ENCODE peak calls at places on chromosome 5, in four cellular contexts. C is cardiac muscle cell, E is A549, B is nephron progenitor cell. R is an unnamed sample.

GRCh38 chr5:141564216-141564692 is 54.5 kb downstream of the DIAPH1 start:
- DNase-seq in B (peak; percentile 54), E (peak; percentile 50), C (peak; percentile 92), R (peak; percentile 66)

GRCh38 chr5:54610197-54610898 is 92.8 kb downstream of the SNX18 start:
- DNase-seq in E (no peak), B (no peak), C (no peak), R (no peak)

GRCh38 chr5:135641329-135642178 is 62.8 kb upstream of the CXCL14 start:
- DNase-seq in C (no peak), E (no peak), B (no peak), R (no peak)

GRCh38 chr5:159097461-159098284 is 2.0 kb downstream of the EBF1 start:
- DNase-seq in C (no peak), E (no peak), B (peak; percentile 55), R (no peak)

GRCh38 chr5:24389968-24390367 is 254.8 kb downstream of the CDH10 start:
- DNase-seq in C (no peak), B (no peak), E (no peak), R (no peak)

GRCh38 chr5:115246361-115246991 is 16.2 kb downstream of the PGGT1B start:
- DNase-seq in C (peak; percentile 50), E (peak; percentile 33), B (no peak), R (no peak)

GRCh38 chr5:92758552-92758951 is 822.5 kb downstream of the NR2F1-AS1 start:
- DNase-seq in B (no peak), C (no peak), E (peak; percentile 14), R (no peak)

GRCh38 chr5:113245427-113246052 is 189.2 kb downstream of the TSSK1B start:
- DNase-seq in E (no peak), C (no peak), B (no peak), R (no peak)

GRCh38 chr5:171485668-171486067 is 66.2 kb downstream of the FGF18 start:
- DNase-seq in E (no peak), C (no peak), B (no peak), R (no peak)

GRCh38 chr5:73591698-73592501 is 26.4 kb downstream of the UTP15 start:
- DNase-seq in B (no peak), C (no peak), E (no peak), R (no peak)

GRCh38 chr5:29894668-29895067 is 1298.8 kb upstream of the CDH6 start:
- DNase-seq in C (no peak), B (no peak), E (no peak), R (no peak)

GRCh38 chr5:35826056-35826455 is 30.6 kb upstream of the IL7R start:
- DNase-seq in C (no peak), E (no peak), B (no peak), R (no peak)

GRCh38 chr5:151772868-151773561 is 1.3 kb downstream of the G3BP1 start:
- DNase-seq in E (no peak), B (no peak), C (no peak), R (no peak)

GRCh38 chr5:157714480-157714879 is 16.7 kb upstream of the THG1L start:
- DNase-seq in C (no peak), B (no peak), E (no peak), R (no peak)

GRCh38 chr5:149439899-149440655 is 61.0 kb upstream of the IL17B start:
- DNase-seq in C (no peak), E (peak; percentile 96), B (no peak), R (no peak)

GRCh38 chr5:121969660-121970295 is 8.0 kb downstream of the SRFBP1 start:
- DNase-seq in C (no peak), E (no peak), B (no peak), R (no peak)

GRCh38 chr5:99543841-99544240 is 615.0 kb upstream of the CHD1 start:
- DNase-seq in C (no peak), E (no peak), B (no peak), R (no peak)

GRCh38 chr5:14325369-14325768 is 182.2 kb downstream of the TRIO start:
- DNase-seq in E (no peak), C (no peak), B (no peak), R (no peak)

GRCh38 chr5:74616236-74617146 is 24.0 kb downstream of the ENC1 start:
- DNase-seq in B (peak; percentile 32), C (peak; percentile 35), E (no peak), R (no peak)

GRCh38 chr5:166582416-166582815 is 1709.0 kb upstream of the WWC1 start:
- DNase-seq in B (no peak), C (no peak), E (no peak), R (no peak)

GRCh38 chr5:32504923-32505596 is 60.5 kb upstream of the ZFR start:
- DNase-seq in B (peak; percentile 70), E (no peak), C (peak; percentile 58), R (no peak)

GRCh38 chr5:83516962-83517750 is 45.6 kb downstream of the VCAN start:
- DNase-seq in C (no peak), B (no peak), E (no peak), R (no peak)

GRCh38 chr5:179732918-179733763 is 519 bp downstream of the MAML1 start:
- DNase-seq in B (peak; percentile 55), C (peak; percentile 65), E (peak; percentile 30), R (peak; percentile 22)

GRCh38 chr5:54024466-54024865 is 285.9 kb downstream of the ARL15 start:
- DNase-seq in E (no peak), B (no peak), C (no peak), R (no peak)

GRCh38 chr5:55319481-55319880 is 11.7 kb downstream of the MTREX start:
- DNase-seq in B (no peak), C (no peak), E (no peak), R (no peak)

GRCh38 chr5:126651013-126651577 is 50.3 kb downstream of the PHAX start:
- DNase-seq in E (no peak), B (no peak), C (no peak), R (no peak)

GRCh38 chr5:172543484-172544298 is 89.4 kb upstream of the SH3PXD2B start:
- DNase-seq in C (no peak), B (no peak), E (no peak), R (no peak)

GRCh38 chr5:62695274-62695673 is 116.7 kb downstream of the LRRC70 start:
- DNase-seq in B (no peak), C (no peak), E (no peak), R (no peak)

GRCh38 chr5:111135406-111135805 is 43.3 kb downstream of the WDR36 start:
- DNase-seq in C (no peak), E (no peak), B (no peak), R (peak; percentile 14)

GRCh38 chr5:79831381-79831780 is 141.7 kb downstream of the CMYA5 start:
- DNase-seq in E (no peak), B (no peak), C (no peak), R (no peak)

GRCh38 chr5:79831910-79832309 is 142.3 kb downstream of the CMYA5 start:
- DNase-seq in B (no peak), C (no peak), E (no peak), R (no peak)

GRCh38 chr5:79827159-79827562 is 137.5 kb downstream of the CMYA5 start:
- DNase-seq in B (no peak), C (no peak), E (no peak), R (no peak)

GRCh38 chr5:79825802-79826201 is 136.2 kb downstream of the CMYA5 start:
- DNase-seq in B (no peak), C (no peak), E (no peak), R (no peak)

GRCh38 chr5:79829260-79829659 is 139.6 kb downstream of the CMYA5 start:
- DNase-seq in C (peak; percentile 38), E (peak; percentile 17), B (peak; percentile 29), R (peak; percentile 26)
- TF ChIP-seq CTCF in C (peak; percentile 39), E (no peak), B (peak; percentile 53), R (peak; percentile 53)

GRCh38 chr5:123174916-123175481 is 86.0 kb downstream of the PRDM6 start:
- DNase-seq in B (no peak), C (no peak), E (no peak), R (no peak)
- TF ChIP-seq CTCF in B (no peak), C (no peak), E (no peak), R (no peak)

DNA sequence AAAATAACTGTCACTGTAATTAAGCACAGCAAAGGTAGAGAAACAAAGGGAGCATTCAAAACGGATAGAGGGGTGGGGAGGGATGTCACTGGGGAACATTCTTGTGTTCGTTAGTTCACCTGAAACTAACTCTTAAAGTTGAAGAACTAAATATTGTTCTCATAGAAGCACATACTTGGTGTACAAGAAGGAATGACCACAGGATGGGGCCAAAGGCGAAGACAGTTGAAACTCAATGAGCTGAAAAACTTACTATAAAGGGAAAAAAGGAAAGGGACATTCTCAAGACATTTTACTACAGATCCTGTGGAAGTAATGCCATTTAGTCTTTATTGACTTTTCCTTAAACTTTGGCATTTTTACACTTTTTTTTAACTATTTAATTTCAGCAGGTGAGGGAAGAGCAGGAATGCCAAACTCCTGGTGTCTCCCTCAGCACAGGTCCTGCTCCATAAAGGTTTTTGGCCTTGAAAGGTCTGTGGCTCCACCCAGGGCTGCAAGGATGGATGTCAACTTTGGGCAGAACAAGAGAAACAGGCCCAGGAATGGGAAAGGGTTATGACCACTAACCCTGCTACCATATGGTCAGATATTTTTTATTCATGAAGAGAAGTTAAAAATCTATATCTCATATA is 197.6 kb upstream of the RASA1 start:
- DNase-seq in C (peak; percentile 14), B (no peak), E (no peak), R (no peak)
- TF ChIP-seq CTCF in C (peak; percentile 63), B (peak; percentile 7), E (peak; percentile 46), R (no peak)

GRCh38 chr5:39759696-39760095 is 334.9 kb upstream of the DAB2 start:
- DNase-seq in C (no peak), B (no peak), E (no peak), R (no peak)
- TF ChIP-seq CTCF in C (no peak), B (no peak), E (no peak), R (no peak)

GRCh38 chr5:136808756-136809155 is 443.4 kb upstream of the TRPC7 start:
- DNase-seq in E (no peak), C (no peak), B (no peak), R (no peak)

GRCh38 chr5:136810198-136810823 is 445.0 kb upstream of the TRPC7 start:
- DNase-seq in E (no peak), C (no peak), B (no peak), R (no peak)

GRCh38 chr5:136802382-136802781 is 437.0 kb upstream of the TRPC7 start:
- DNase-seq in C (peak; percentile 5), B (no peak), E (peak; percentile 5), R (no peak)

GRCh38 chr5:136809382-136809781 is 444.0 kb upstream of the TRPC7 start:
- DNase-seq in C (no peak), B (no peak), E (no peak), R (no peak)

DNA sequence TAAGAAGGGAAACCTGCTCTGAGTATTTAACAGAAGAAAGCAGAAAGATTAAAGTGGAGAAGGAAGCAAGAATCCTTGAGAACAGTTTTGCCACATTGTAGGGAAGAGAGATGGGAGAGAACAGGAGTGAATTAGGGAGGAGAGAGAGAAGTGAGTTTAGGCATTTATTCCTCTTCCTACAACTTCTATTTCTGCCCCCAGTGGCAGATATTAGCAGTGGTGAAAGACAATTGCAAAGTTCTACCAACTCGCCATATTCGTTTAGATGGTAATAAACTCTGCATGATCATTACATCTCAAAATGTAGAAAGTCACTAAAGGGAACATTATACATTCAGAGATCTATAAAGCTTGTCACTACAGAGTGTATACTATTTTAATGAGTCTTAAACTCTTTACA is 440.1 kb upstream of the TRPC7 start:
- DNase-seq in E (no peak), C (no peak), B (no peak), R (no peak)
- TF ChIP-seq CTCF in E (no peak), C (no peak), B (no peak), R (peak; percentile 30)

R was measured in neural crest cell.